ENCODE peak calls at places on chromosomes 12 and 14, in six cellular contexts. S is H1, Q is esophagus muscularis mucosa, L is H54, H is sigmoid colon, K is A549. N is an unnamed sample.

GRCh38 chr12:123288751-123289346 is 17.2 kb upstream of the CDK2AP1 start:
- DNase-seq in S (no peak), Q (no peak), K (no peak), H (no peak), L (no peak), N (no peak)

GRCh38 chr12:109863961-109864712 is 16.2 kb downstream of the GLTP start:
- DNase-seq in K (no peak), H (no peak), Q (no peak), L (no peak), S (no peak), N (no peak)

GRCh38 chr14:90518075-90518940 is 121.5 kb downstream of the CALM1 start:
- DNase-seq in Q (no peak), S (no peak), K (no peak), L (no peak), H (peak; percentile 81), N (no peak)

GRCh38 chr12:127272864-127273263 is 994.1 kb upstream of the TMEM132C start:
- DNase-seq in Q (peak; percentile 79), H (no peak), K (no peak), L (peak; percentile 50), S (no peak), N (no peak)

GRCh38 chr12:124005736-124006581 is 32.9 kb downstream of the ZNF664 start:
- DNase-seq in H (no peak), K (no peak), S (no peak), L (no peak), Q (no peak), N (no peak)

GRCh38 chr12:27573972-27574371 is 50.0 kb downstream of the PPFIBP1 start:
- DNase-seq in H (no peak), S (no peak), K (no peak), L (peak; percentile 38), Q (no peak), N (no peak)

GRCh38 chr12:45560689-45561088 is 168.8 kb upstream of the ARID2 start:
- DNase-seq in K (no peak), S (no peak), Q (no peak), H (no peak), L (no peak), N (no peak)

GRCh38 chr14:47008732-47009131 is 357.2 kb upstream of the RPL10L start:
- DNase-seq in H (no peak), K (no peak), S (no peak), L (no peak), Q (no peak), N (no peak)

GRCh38 chr12:19833775-19834501 is 394.6 kb downstream of the AEBP2 start:
- DNase-seq in K (no peak), S (no peak), H (no peak), Q (no peak), L (no peak), N (no peak)

GRCh38 chr12:98559666-98560065 is 33.8 kb upstream of the SLC25A3 start:
- DNase-seq in L (no peak), Q (no peak), K (no peak), S (no peak), H (no peak), N (no peak)

GRCh38 chr14:50844397-50844796 is 13.4 kb upstream of the NIN start:
- DNase-seq in Q (no peak), L (no peak), K (no peak), H (no peak), S (no peak), N (no peak)

GRCh38 chr12:4538207-4539160 is at the start of gene RAD51AP1:
- DNase-seq in L (peak; percentile 69), K (peak; percentile 86), H (peak; percentile 96), Q (peak; percentile 98), S (peak; percentile 93), N (peak; percentile 99)
- TF ChIP-seq POLR2A in L (peak; percentile 85), K (peak; percentile 49), H (no peak), Q (no peak), S (peak; percentile 87), N (peak; percentile 83)

GRCh38 chr12:42325776-42326465 is at the start of the genes PPHLN1 and ZCRB1:
- DNase-seq in K (peak; percentile 76), S (peak; percentile 90), Q (peak; percentile 96), H (peak; percentile 91), L (peak; percentile 76), N (peak; percentile 94)
- TF ChIP-seq POLR2A in K (peak; percentile 68), S (peak; percentile 92), Q (no peak), H (peak; percentile 55), L (peak; percentile 47), N (peak; percentile 94)

DNA sequence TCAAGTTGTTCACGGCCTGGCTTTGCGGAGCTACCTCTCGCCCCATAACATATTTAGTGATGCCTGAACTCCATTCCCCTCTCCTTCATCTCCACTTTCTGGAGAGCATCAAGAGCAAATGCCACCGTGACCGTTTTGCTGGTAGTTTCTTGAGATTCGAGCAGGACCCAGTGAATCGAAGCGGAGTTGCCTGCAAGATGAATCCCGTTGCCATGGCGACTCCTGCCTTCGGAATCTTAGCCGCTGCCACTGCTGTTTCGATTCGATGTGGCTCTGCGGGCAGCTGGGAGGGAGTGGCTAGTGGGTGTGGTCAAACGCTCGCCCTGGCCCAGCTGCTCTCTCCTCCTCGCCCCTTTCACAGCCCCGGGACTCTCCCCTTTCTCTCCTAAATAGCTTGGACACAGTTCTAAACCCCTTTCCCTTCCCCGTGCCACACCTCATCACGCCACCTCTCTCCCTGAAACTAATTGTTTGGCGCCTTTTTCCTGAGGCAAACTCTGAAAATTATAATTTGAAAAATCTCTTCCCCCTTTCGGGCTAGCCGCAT is 1.4 kb downstream of the DAAM1 start:
- DNase-seq in S (peak; percentile 86), Q (peak; percentile 97), H (peak; percentile 95), L (peak; percentile 76), K (peak; percentile 90), N (peak; percentile 91)
- TF ChIP-seq POLR2A in S (no peak), Q (no peak), H (no peak), L (no peak), K (no peak), N (no peak)

DNA sequence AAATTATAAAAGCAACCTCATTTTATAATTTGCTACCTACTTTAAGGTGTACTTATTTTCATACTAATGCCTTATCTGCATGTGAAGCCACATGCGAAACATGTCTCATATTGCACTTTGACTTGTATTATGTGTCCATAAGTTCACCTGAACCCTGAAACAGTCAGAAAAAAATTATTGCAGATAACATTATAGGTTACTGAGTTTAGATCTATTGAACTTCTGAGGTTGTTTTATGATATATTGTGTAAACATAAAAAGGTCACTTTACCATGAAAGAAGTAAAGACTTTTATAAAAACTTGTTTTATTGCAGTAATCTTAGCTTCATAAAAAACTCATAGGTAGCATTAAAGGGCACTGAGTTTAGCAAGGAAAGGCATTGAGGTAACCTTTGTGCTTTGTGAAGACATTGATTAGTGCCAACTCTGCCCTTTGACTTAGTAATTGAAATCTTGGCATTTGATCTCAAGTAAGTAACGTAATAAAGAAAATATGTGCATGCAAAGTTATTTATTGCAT is 313.2 kb upstream of the ATP2B1 start:
- DNase-seq in H (no peak), S (no peak), L (no peak), Q (no peak), K (no peak), N (no peak)
- TF ChIP-seq POLR2A in H (no peak), S (no peak), L (no peak), Q (no peak), K (no peak), N (no peak)

N was measured in erythroblast.